ENCODE peak calls at places on chromosome 14, in six cellular contexts. B is CD8-positive, alpha-beta memory T cell; D is lower lobe of right lung; F is astrocyte of the spinal cord; J is vagina; L is uterus. X is an unnamed sample.

GRCh38 chr14:103436533-103436932 is 51.3 kb downstream of the MARK3 start:
- DNase-seq in B (no peak), D (no peak), F (peak; percentile 23), J (no peak), L (no peak), X (no peak)

GRCh38 chr14:71659165-71659564 is 273.1 kb upstream of the RGS6 start:
- DNase-seq in B (no peak), D (no peak), F (peak; percentile 33), J (no peak), L (no peak), X (no peak)

GRCh38 chr14:95498622-95499353 is 17.7 kb downstream of the SYNE3 start:
- DNase-seq in B (no peak), D (no peak), F (no peak), J (no peak), L (no peak), X (no peak)

GRCh38 chr14:68520637-68521556 is 272.0 kb downstream of the ZFP36L1 start:
- DNase-seq in B (no peak), D (peak; percentile 73), F (no peak), J (no peak), L (no peak), X (no peak)

GRCh38 chr14:92540472-92541048 is 27.0 kb downstream of the RIN3 start:
- DNase-seq in B (no peak), D (peak; percentile 80), F (peak; percentile 99), J (no peak), L (peak; percentile 93), X (no peak)

GRCh38 chr14:67392123-67392522 is 19.8 kb downstream of the PLEK2 start:
- DNase-seq in B (no peak), D (no peak), F (no peak), J (no peak), L (no peak), X (no peak)

GRCh38 chr14:70652871-70653270 is 11.2 kb downstream of the TTC9 start:
- DNase-seq in B (no peak), D (no peak), F (no peak), J (no peak), L (no peak), X (no peak)

GRCh38 chr14:56339855-56340701 is 221.9 kb downstream of the PELI2 start:
- DNase-seq in B (peak; percentile 11), D (peak; percentile 75), F (peak; percentile 89), J (no peak), L (peak; percentile 73), X (peak; percentile 33)

GRCh38 chr14:103626150-103626850 is 2.7 kb upstream of the KLC1 start:
- DNase-seq in B (no peak), D (no peak), F (no peak), J (no peak), L (no peak), X (no peak)

GRCh38 chr14:29821665-29822429 is 105.8 kb downstream of the PRKD1 start:
- DNase-seq in B (no peak), D (no peak), F (no peak), J (no peak), L (no peak), X (no peak)

GRCh38 chr14:52329678-52330376 is 15.7 kb downstream of the PTGER2 start:
- DNase-seq in B (no peak), D (no peak), F (no peak), J (no peak), L (no peak), X (no peak)

GRCh38 chr14:22266683-22267082 is 322.3 kb downstream of the DAD1 start:
- DNase-seq in B (no peak), D (no peak), F (no peak), J (no peak), L (no peak), X (no peak)

GRCh38 chr14:103685276-103686211 is 29.7 kb downstream of the XRCC3 start:
- DNase-seq in B (no peak), D (no peak), F (no peak), J (no peak), L (no peak), X (no peak)

GRCh38 chr14:36513451-36514277 is 6.4 kb downstream of the NKX2-1 start:
- DNase-seq in B (no peak), D (peak; percentile 82), F (no peak), J (no peak), L (no peak), X (no peak)

GRCh38 chr14:79418649-79419415 is 792.5 kb downstream of the DIO2 start:
- DNase-seq in B (no peak), D (no peak), F (no peak), J (no peak), L (no peak), X (no peak)

GRCh38 chr14:88166616-88167015 is 156.5 kb downstream of the KCNK10 start:
- DNase-seq in B (no peak), D (no peak), F (peak; percentile 4), J (no peak), L (no peak), X (no peak)

GRCh38 chr14:93033983-93034670 is 81.6 kb downstream of the ITPK1 start:
- DNase-seq in B (peak; percentile 42), D (no peak), F (no peak), J (no peak), L (no peak), X (no peak)

GRCh38 chr14:55130194-55130550 is 1.1 kb downstream of the LGALS3 start:
- DNase-seq in B (no peak), D (no peak), F (no peak), J (no peak), L (no peak), X (no peak)

GRCh38 chr14:35386673-35387125 is 17.9 kb downstream of the NFKBIA start:
- DNase-seq in B (no peak), D (no peak), F (no peak), J (no peak), L (no peak), X (no peak)

GRCh38 chr14:30443368-30444007 is 115.5 kb upstream of the G2E3 start:
- DNase-seq in B (no peak), D (no peak), F (peak; percentile 53), J (no peak), L (no peak), X (no peak)

GRCh38 chr14:39374846-39375245 is 57.4 kb downstream of the FBXO33 start:
- DNase-seq in B (no peak), D (no peak), F (peak; percentile 62), J (no peak), L (no peak), X (no peak)

GRCh38 chr14:63011609-63012008 is 33.6 kb downstream of the KCNH5 start:
- DNase-seq in B (no peak), D (no peak), F (no peak), J (no peak), L (no peak), X (no peak)

GRCh38 chr14:106837870-106838269 is 1311.5 kb downstream of the TMEM121 start:
- DNase-seq in B (no peak), D (no peak), F (no peak), J (no peak), L (no peak), X (no peak)

GRCh38 chr14:23172572-23172971 is 10.9 kb downstream of the SLC7A8 start:
- DNase-seq in B (no peak), D (no peak), F (no peak), J (no peak), L (no peak), X (no peak)

GRCh38 chr14:100860556-100861187 is 34.8 kb downstream of the MEG3 start:
- DNase-seq in B (no peak), D (peak; percentile 36), F (no peak), J (no peak), L (no peak), X (no peak)

GRCh38 chr14:23481362-23481970 is 12.0 kb downstream of the NGDN start:
- DNase-seq in B (no peak), D (no peak), F (peak; percentile 20), J (no peak), L (no peak), X (no peak)

GRCh38 chr14:92586001-92586947 is 72.7 kb downstream of the RIN3 start:
- DNase-seq in B (peak; percentile 78), D (no peak), F (peak; percentile 98), J (no peak), L (peak; percentile 60), X (peak; percentile 68)

GRCh38 chr14:54374117-54374884 is 22.5 kb upstream of the CDKN3 start:
- DNase-seq in B (no peak), D (no peak), F (peak; percentile 40), J (no peak), L (no peak), X (no peak)

GRCh38 chr14:29222671-29223268 is 456.2 kb downstream of the FOXG1 start:
- DNase-seq in B (no peak), D (no peak), F (peak; percentile 73), J (no peak), L (no peak), X (no peak)

GRCh38 chr14:74637184-74637562 is 25.1 kb upstream of the LTBP2 start:
- DNase-seq in B (no peak), D (no peak), F (no peak), J (no peak), L (no peak), X (no peak)

GRCh38 chr14:49497725-49498348 is 88.3 kb downstream of the RPS29 start:
- DNase-seq in B (peak; percentile 32), D (no peak), F (peak; percentile 78), J (no peak), L (no peak), X (peak; percentile 37)

GRCh38 chr14:77140937-77141591 is 527 bp downstream of the ZDHHC22 start:
- DNase-seq in B (no peak), D (no peak), F (peak; percentile 40), J (no peak), L (no peak), X (no peak)

GRCh38 chr14:74518221-74518620 is 24.7 kb downstream of the ISCA2 start:
- DNase-seq in B (no peak), D (peak; percentile 32), F (no peak), J (no peak), L (no peak), X (no peak)

GRCh38 chr14:97248973-97249372 is 451.8 kb downstream of the VRK1 start:
- DNase-seq in B (no peak), D (no peak), F (no peak), J (no peak), L (no peak), X (no peak)
- H3K4me3 ChIP-seq in B (no peak overlapping the region), D (no peak overlapping the region), F (no peak overlapping the region), J (no peak overlapping the region), L (no peak overlapping the region), X (no peak overlapping the region)

GRCh38 chr14:69614592-69614991 is 3.2 kb downstream of the SUSD6 start:
- DNase-seq in B (no peak), D (peak; percentile 72), F (no peak), J (no peak), L (no peak), X (no peak)
- H3K4me3 ChIP-seq in B (peak overlapping the region; percentile 57), D (peak overlapping the region; percentile 80), F (no peak overlapping the region), J (no peak overlapping the region), L (no peak overlapping the region), X (peak overlapping the region; percentile 59)

DNA sequence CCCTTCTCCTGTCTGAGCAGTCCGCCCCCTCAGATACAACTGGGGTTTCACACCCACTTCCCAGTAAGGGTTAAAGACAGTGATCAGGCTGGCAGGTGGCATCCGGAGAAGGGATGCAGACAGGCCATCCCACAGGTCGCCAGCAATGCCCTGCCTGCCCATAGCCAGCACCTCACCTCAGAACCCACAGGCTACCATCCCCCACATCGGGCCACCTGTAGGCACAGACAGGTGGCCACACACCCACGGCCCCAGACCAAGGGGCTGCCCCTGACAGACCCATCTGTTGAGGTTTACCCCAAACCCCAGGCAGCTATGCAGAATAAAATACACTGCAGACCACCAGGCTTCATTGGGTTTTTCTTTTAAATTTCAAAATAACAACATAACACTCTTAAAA is 57.5 kb downstream of the CCNK start:
- DNase-seq in B (no peak), D (no peak), F (no peak), J (no peak), L (no peak), X (no peak)
- H3K4me3 ChIP-seq in B (no peak overlapping the region), D (no peak overlapping the region), F (no peak overlapping the region), J (no peak overlapping the region), L (no peak overlapping the region), X (no peak overlapping the region)

GRCh38 chr14:105168979-105169507 is 467 bp upstream of the JAG2 start:
- DNase-seq in B (peak; percentile 22), D (no peak), F (no peak), J (no peak), L (no peak), X (peak; percentile 60)
- H3K4me3 ChIP-seq in B (no peak overlapping the region), D (peak overlapping the region; percentile 49), F (no peak overlapping the region), J (peak overlapping the region; percentile 35), L (no peak overlapping the region), X (no peak overlapping the region)

X was measured in CD4-positive, alpha-beta memory T cell.